ENCODE peak calls at places on chromosomes 2 and 18, in six cellular contexts. P is esophagus squamous epithelium; W is CD8-positive, alpha-beta T cell; C is fibroblast of lung; R is left lung; Y is colonic mucosa. L is an unnamed sample.
A peak's percentile ranks its signal among the peaks of the same experiment; 100 is the strongest.

GRCh38 chr2:1620081-1620480 is 124.2 kb downstream of the PXDN start:
- DNase-seq in P (no peak), W (no peak), C (no peak), R (no peak), Y (no peak), L (no peak)

GRCh38 chr2:61471905-61472805 is 1.3 kb upstream of the USP34 start:
- DNase-seq in P (no peak), W (no peak), C (peak; percentile 21), R (no peak), Y (peak; percentile 49), L (no peak)

GRCh38 chr2:3682811-3683210 is 20.6 kb upstream of the DCDC2C start:
- DNase-seq in P (no peak), W (no peak), C (no peak), R (no peak), Y (no peak), L (no peak)

GRCh38 chr2:96949153-96949520 is 37.2 kb downstream of the FAM178B start:
- DNase-seq in P (no peak), W (no peak), C (no peak), R (no peak), Y (no peak), L (no peak)

GRCh38 chr2:161233858-161234431 is 73.7 kb downstream of the TANK start:
- DNase-seq in P (no peak), W (no peak), C (no peak), R (no peak), Y (no peak), L (no peak)

GRCh38 chr18:36634573-36635216 is 194.1 kb downstream of the TPGS2 start:
- DNase-seq in P (no peak), W (no peak), C (no peak), R (no peak), Y (no peak), L (no peak)

GRCh38 chr2:237309416-237309815 is 104.5 kb downstream of the COL6A3 start:
- DNase-seq in P (no peak), W (no peak), C (no peak), R (no peak), Y (no peak), L (no peak)

GRCh38 chr18:3060667-3061580 is 48.0 kb upstream of the LPIN2 start:
- DNase-seq in P (no peak), W (peak; percentile 30), C (no peak), R (no peak), Y (no peak), L (no peak)

GRCh38 chr18:63253428-63254372 is 65.9 kb downstream of the BCL2 start:
- DNase-seq in P (no peak), W (no peak), C (peak; percentile 79), R (no peak), Y (no peak), L (no peak)

GRCh38 chr2:119011162-119011909 is 69.3 kb downstream of the MARCO start:
- DNase-seq in P (no peak), W (no peak), C (peak; percentile 15), R (peak; percentile 44), Y (no peak), L (no peak)

GRCh38 chr18:71942433-71942832 is 601.7 kb downstream of the CBLN2 start:
- DNase-seq in P (no peak), W (no peak), C (no peak), R (no peak), Y (no peak), L (no peak)

GRCh38 chr18:46502444-46502843 is 154.6 kb downstream of the LOXHD1 start:
- DNase-seq in P (no peak), W (no peak), C (no peak), R (no peak), Y (no peak), L (no peak)

GRCh38 chr2:233404227-233404626 is 49.9 kb downstream of the DGKD start:
- DNase-seq in P (no peak), W (peak; percentile 71), C (peak; percentile 56), R (no peak), Y (peak; percentile 85), L (no peak)

GRCh38 chr2:18265614-18266013 is 294.8 kb downstream of the RDH14 start:
- DNase-seq in P (no peak), W (no peak), C (no peak), R (no peak), Y (no peak), L (no peak)

GRCh38 chr2:127673304-127674069 is 1.8 kb downstream of the LIMS2 start:
- DNase-seq in P (no peak), W (no peak), C (no peak), R (no peak), Y (no peak), L (no peak)

GRCh38 chr2:28613616-28614501 is 118.0 kb downstream of the PLB1 start:
- DNase-seq in P (no peak), W (peak; percentile 40), C (peak; percentile 90), R (no peak), Y (no peak), L (peak; percentile 100)

GRCh38 chr2:149908731-149909690 is 321.4 kb upstream of the MMADHC start:
- DNase-seq in P (no peak), W (no peak), C (peak; percentile 81), R (no peak), Y (no peak), L (no peak)

GRCh38 chr2:16774980-16775963 is 109.6 kb upstream of the CYRIA start:
- DNase-seq in P (no peak), W (no peak), C (peak; percentile 44), R (no peak), Y (no peak), L (no peak)

GRCh38 chr2:101616411-101616810 is 81.1 kb upstream of the MAP4K4 start:
- DNase-seq in P (no peak), W (no peak), C (peak; percentile 32), R (no peak), Y (no peak), L (no peak)

GRCh38 chr2:85405076-85405402 is 5.1 kb downstream of the CAPG start:
- DNase-seq in P (no peak), W (no peak), C (no peak), R (no peak), Y (no peak), L (no peak)

GRCh38 chr18:44609210-44609941 is 71.3 kb upstream of the SETBP1 start:
- DNase-seq in P (no peak), W (no peak), C (no peak), R (no peak), Y (no peak), L (no peak)

GRCh38 chr18:13934058-13934457 is 18.7 kb upstream of the MC2R start:
- DNase-seq in P (no peak), W (no peak), C (no peak), R (no peak), Y (no peak), L (no peak)

GRCh38 chr2:170822292-170822884 is 5.7 kb downstream of the GAD1 start:
- DNase-seq in P (no peak), W (peak; percentile 38), C (no peak), R (no peak), Y (no peak), L (no peak)

GRCh38 chr2:136327162-136327852 is 209.4 kb upstream of the CXCR4 start:
- DNase-seq in P (no peak), W (peak; percentile 82), C (peak; percentile 25), R (no peak), Y (peak; percentile 19), L (peak; percentile 10)

GRCh38 chr2:101435011-101435862 is 39.7 kb downstream of the RFX8 start:
- DNase-seq in P (no peak), W (no peak), C (peak; percentile 66), R (no peak), Y (no peak), L (no peak)

GRCh38 chr2:189483571-189484415 is 42.5 kb downstream of the WDR75 start:
- DNase-seq in P (no peak), W (no peak), C (no peak), R (no peak), Y (no peak), L (no peak)

GRCh38 chr2:120620025-120620793 is 115.5 kb upstream of the GLI2 start:
- DNase-seq in P (no peak), W (no peak), C (peak; percentile 66), R (no peak), Y (no peak), L (no peak)

GRCh38 chr2:205996156-205996555 is 89.8 kb downstream of the INO80D start:
- DNase-seq in P (no peak), W (no peak), C (no peak), R (no peak), Y (no peak), L (no peak)

DNA sequence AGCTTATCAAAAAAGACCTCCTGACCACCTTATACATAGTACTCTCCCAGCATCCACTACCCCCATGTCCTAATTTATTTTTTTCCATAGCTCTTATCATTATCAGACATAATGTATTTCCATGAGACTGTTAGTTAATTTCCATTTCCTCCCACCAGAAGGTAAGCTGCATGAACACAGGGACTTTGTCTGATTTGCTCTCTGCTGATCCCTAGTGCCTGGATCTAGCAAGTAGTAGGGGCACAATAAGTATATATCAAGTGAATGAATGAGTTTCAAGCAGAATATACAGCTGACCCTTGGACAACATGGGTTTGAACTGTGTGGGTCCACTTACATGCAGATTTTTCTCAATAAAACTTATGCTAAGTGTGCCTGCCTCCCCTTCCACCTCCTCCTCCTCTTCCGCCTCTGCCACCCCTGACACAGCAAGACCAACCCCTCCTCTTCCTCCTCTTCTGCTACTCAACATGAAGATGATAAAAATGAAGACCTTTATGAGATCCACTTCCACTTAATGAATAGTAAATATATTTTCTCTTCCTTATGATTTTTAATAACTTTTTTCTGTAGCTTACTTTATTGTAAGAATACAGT is 53.8 kb downstream of the CTAGE1 start:
- DNase-seq in P (no peak), W (no peak), C (peak; percentile 34), R (no peak), Y (no peak), L (no peak)
- TF ChIP-seq CTCF in P (no peak), W (peak; percentile 26), C (no peak), R (peak; percentile 10), Y (peak; percentile 26), L (peak; percentile 28)

GRCh38 chr18:10404148-10404547 is 50.3 kb upstream of the APCDD1 start:
- DNase-seq in P (no peak), W (no peak), C (no peak), R (no peak), Y (no peak), L (no peak)
- H3K27me3 ChIP-seq in P (no peaks in the 10 kb centered on the region), W (no peaks in the 10 kb centered on the region), C (no peaks in the 10 kb centered on the region), R (no peaks in the 10 kb centered on the region), Y (no peaks in the 10 kb centered on the region), L (no peaks in the 10 kb centered on the region)

DNA sequence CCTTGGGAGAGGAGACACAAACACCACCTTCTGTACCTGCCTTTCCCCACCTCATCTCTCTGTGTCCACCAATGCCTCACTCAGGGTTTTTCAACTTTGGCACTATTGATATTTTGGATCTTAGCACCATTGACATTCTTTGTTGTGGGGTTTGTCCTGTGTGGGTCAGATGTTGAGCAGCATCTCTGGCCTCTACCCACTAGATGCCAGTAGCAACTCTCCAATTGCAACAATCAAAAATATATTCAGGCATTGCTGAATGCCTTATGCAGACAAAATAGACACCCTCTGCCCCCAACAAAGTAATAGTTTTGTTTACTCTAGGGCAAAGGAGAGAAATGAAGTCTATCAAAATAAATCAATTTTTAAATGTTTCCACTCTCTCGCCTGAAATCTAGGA is 1384.3 kb upstream of the NXPH2 start:
- DNase-seq in P (no peak), W (no peak), C (peak; percentile 14), R (no peak), Y (no peak), L (no peak)
- TF ChIP-seq CTCF in P (no peak), W (no peak), C (no peak), R (no peak), Y (no peak), L (no peak)

DNA sequence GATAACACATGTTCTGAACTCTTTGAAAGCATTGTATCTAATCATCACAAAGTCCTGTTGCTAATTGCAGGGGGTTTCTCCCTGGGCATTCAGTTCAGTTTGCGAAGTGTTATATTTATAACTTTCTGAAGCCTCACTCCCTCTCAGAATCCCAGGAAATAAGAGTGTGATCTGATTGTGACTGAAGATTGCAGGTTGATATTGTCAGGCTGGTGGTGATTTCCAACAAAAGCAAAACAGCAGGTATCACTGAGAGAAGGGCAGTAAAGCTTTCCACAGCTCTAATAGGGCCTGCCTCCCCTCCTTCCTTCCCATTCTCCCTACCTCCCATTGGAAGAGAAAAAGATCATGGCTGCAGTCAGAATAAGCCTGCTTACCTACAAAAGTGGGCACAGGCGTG is 466.7 kb upstream of the FSHR start:
- DNase-seq in P (no peak), W (no peak), C (no peak), R (no peak), Y (no peak), L (no peak)
- H3K27me3 ChIP-seq in P (no peaks in the 10 kb centered on the region), W (no peaks in the 10 kb centered on the region), C (no peaks in the 10 kb centered on the region), R (no peaks in the 10 kb centered on the region), Y (no peaks in the 10 kb centered on the region), L (no peaks in the 10 kb centered on the region)

L was measured in kidney epithelial cell.